ENCODE peak calls at places on chromosome 1, in five cellular contexts. V is A549, S is HCT116, B is AG04450, X is tibial artery. H is an unnamed sample. For H3K9me3, the result is how much of the 10 kb centered on the place peaks cover.

GRCh38 chr1:199495432-199495831 is 532.1 kb upstream of the NR5A2 start:
- DNase-seq in V (no peak), S (no peak), B (no peak), X (no peak), H (no peak)

GRCh38 chr1:169348356-169349036 is 19.1 kb downstream of the NME7 start:
- DNase-seq in V (no peak), S (peak), B (peak), X (no peak), H (peak)

GRCh38 chr1:222546548-222547259 is 1.2 kb downstream of the HHIPL2 start:
- DNase-seq in V (peak), S (no peak), B (peak), X (no peak), H (peak)

GRCh38 chr1:98704474-98704873 is 43.0 kb downstream of the SNX7 start:
- DNase-seq in V (no peak), S (no peak), B (no peak), X (no peak), H (peak)

GRCh38 chr1:236099622-236100021 is 34.7 kb upstream of the NID1 start:
- DNase-seq in V (no peak), S (no peak), B (no peak), X (no peak), H (peak)

GRCh38 chr1:244778356-244778755 is 57.1 kb upstream of the COX20 start:
- DNase-seq in V (peak), S (peak), B (peak), X (no peak), H (no peak)

GRCh38 chr1:22562584-22563551 is at the start of gene EPHA8:
- DNase-seq in V (no peak), S (no peak), B (no peak), X (no peak), H (no peak)

GRCh38 chr1:233238884-233239432 is 56.6 kb downstream of the PCNX2 start:
- DNase-seq in V (no peak), S (no peak), B (no peak), X (no peak), H (no peak)

GRCh38 chr1:74733616-74734484 is 898 bp downstream of the TYW3 start:
- DNase-seq in V (peak), S (peak), B (peak), X (no peak), H (peak)

GRCh38 chr1:173562813-173563212 is 40.1 kb downstream of the SLC9C2 start:
- DNase-seq in V (no peak), S (no peak), B (no peak), X (no peak), H (no peak)

GRCh38 chr1:2098301-2098698 is 48.1 kb downstream of the PRKCZ start:
- DNase-seq in V (no peak), S (no peak), B (no peak), X (no peak), H (no peak)

GRCh38 chr1:119554188-119554587 is 47.2 kb downstream of the HSD3B1 start:
- DNase-seq in V (no peak), S (no peak), B (peak), X (no peak), H (peak)

GRCh38 chr1:17890056-17890814 is 135.1 kb downstream of the ACTL8 start:
- DNase-seq in V (no peak), S (no peak), B (no peak), X (no peak), H (no peak)

GRCh38 chr1:99776133-99776532 is 9.7 kb upstream of the FRRS1 start:
- DNase-seq in V (no peak), S (no peak), B (no peak), X (no peak), H (no peak)

GRCh38 chr1:3407021-3407420 is 47.4 kb upstream of the ARHGEF16 start:
- DNase-seq in V (no peak), S (no peak), B (no peak), X (no peak), H (no peak)

GRCh38 chr1:31549807-31550620 is 26.3 kb upstream of the TINAGL1 start:
- DNase-seq in V (no peak), S (no peak), B (no peak), X (no peak), H (no peak)

GRCh38 chr1:203327684-203328457 is 22.6 kb downstream of the BTG2 start:
- DNase-seq in V (peak), S (no peak), B (no peak), X (peak), H (peak)

GRCh38 chr1:17274186-17275170 is 25.6 kb downstream of the PADI3 start:
- DNase-seq in V (peak), S (peak), B (no peak), X (no peak), H (peak)

GRCh38 chr1:115911298-115911697 is 65.0 kb upstream of the SLC22A15 start:
- DNase-seq in V (no peak), S (no peak), B (no peak), X (no peak), H (no peak)

GRCh38 chr1:94602802-94603625 is 61.5 kb upstream of the F3 start:
- DNase-seq in V (no peak), S (no peak), B (no peak), X (no peak), H (no peak)

DNA sequence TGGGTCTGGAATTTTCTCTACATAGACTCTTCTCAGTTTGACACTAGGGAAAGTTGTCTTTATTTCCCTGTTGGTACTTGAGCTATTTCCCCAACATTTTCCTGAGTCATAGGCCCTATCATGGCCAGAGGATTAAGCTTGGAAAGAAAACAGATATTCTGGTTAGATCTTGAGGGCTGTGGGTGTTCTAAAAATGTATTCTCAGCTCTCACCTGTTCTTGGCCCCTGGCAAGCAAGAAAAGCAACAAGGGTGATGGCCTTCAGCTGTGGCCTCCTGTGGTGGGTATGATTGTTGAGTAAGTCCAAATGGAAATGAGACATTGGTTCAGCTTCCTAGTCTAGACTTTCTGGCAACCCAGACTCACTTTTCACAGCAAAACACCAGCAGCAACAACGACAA is 17.4 kb upstream of the LCE3A start:
- DNase-seq in V (no peak), S (no peak), B (no peak), X (no peak), H (no peak)
- H3K9me3 ChIP-seq in V (under half), S (under half), B (under half), X (under half), H (under half)

GRCh38 chr1:152328801-152329391 is 3.9 kb upstream of the FLG start:
- DNase-seq in V (no peak), S (no peak), B (no peak), X (no peak), H (no peak)
- H3K9me3 ChIP-seq in V (under half), S (under half), B (under half), X (under half), H (under half)

GRCh38 chr1:80767711-80768110 is 1033.0 kb upstream of the ADGRL2 start:
- DNase-seq in V (no peak), S (no peak), B (no peak), X (no peak), H (no peak)

DNA sequence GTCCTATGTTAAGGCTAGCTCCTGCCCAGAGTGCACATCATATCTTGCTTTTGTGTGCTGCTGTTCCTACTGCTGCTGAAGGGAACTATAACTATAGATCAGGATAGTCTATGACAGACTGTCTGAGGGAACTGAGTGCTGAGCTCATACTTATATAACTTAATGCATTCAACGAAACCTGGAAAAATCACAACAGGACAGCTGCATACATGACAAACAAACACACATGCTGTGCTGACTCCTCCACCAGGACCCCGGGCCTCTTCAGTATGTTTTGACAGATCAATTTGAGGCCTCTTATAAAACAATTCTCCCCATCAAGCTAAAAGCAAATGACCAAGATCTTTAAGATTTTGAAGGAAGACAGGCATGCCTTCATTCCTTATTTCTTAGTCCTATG is 1031.4 kb upstream of the ADGRL2 start:
- DNase-seq in V (no peak), S (no peak), B (no peak), X (no peak), H (no peak)
- H3K9me3 ChIP-seq in V (under half), S (under half), B (under half), X (under half), H (under half)

DNA sequence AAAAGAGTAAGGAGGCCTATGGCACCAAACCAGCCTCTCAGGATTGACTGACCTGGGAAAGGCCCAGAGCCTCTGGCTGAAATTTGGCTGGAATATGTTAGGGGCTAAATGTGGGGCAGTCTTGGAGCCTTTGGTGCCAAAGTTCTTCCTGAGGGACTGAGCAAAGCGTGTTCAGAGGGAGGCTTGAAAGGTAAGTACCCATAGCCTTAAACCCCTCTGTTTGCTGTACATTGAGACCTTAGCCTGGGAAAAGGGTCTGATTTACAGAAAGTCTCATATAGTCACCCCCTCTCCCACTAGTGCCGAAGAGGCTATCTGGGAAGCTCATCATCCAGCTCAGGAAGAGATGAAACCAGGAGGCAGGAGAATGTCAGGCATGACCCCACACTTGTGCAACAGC is at the start of gene LCE4A:
- DNase-seq in V (no peak), S (no peak), B (no peak), X (no peak), H (no peak)
- H3K9me3 ChIP-seq in V (under half), S (under half), B (under half), X (under half), H (under half)

DNA sequence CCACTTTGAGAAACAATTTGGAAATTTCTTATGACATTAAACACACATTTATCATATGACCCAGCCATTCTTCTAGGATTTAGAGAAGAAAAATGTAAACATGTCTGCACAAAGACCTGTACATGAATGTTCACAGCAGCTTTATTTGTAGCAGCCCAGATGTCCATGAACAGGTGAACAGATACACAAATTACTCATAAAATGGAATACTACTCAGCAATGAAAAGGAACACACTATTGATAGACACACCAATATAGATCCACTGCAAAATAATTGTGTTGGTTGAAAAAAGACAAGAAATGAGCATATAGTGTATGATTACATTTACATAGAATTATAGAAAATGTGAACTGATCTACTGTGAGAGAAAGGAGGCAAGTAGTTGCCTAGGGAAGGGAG is 26.1 kb downstream of the ARHGEF11 start:
- DNase-seq in V (no peak), S (no peak), B (no peak), X (no peak), H (no peak)
- H3K9me3 ChIP-seq in V (under half), S (under half), B (under half), X (under half), H (under half)

DNA sequence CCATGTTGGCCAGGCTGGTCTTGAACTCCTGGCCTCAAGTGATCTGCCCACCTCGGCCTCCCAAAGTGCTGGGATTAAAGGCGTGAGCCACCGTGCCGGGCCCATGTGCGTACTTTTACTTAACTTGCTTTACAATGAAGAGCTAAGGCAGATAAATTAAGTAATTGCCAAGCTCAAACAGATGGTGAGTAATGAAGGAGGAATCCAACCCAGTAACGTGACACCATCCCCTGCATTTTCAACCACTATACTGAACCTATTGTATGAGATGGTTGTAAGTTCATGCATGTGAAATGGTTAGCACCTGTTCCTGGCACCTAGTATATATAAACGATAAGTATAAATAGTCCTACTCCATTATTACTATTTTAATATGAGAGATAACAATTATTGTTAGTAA is 588.0 kb upstream of the BEND5 start:
- DNase-seq in V (no peak), S (no peak), B (no peak), X (no peak), H (no peak)
- H3K9me3 ChIP-seq in V (under half), S (under half), B (under half), X (under half), H (under half)

DNA sequence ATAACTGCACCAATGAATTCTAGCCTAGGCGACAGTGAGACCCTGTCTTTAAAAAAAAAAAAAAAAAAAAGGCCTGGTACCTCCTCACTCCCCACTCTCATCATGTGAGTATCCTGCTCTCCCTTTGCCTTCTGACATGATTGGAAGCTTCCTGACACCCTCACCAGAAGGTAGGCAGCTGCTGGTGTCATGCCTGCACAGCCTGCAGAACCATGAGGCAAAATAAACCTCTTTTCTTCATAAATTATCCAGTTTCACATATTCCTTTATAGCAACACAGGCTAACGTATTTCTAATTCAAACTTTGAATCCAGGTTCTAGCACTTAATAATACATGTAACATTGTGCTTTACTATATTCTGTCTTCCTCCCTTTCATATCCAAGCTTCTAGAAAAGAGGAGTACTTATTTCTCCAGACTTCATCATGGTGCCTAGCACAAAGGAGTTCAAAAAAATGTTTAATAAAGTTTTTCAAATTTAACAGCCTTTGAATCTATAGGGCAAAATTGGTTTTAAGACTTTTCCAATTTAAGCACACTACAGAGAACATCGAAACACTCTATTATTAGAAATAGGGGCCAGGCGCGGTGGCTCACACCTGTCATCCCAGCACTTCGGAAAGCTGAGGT is 5.6 kb downstream of the AHCTF1 start:
- DNase-seq in V (no peak), S (no peak), B (no peak), X (no peak), H (no peak)
- H3K9me3 ChIP-seq in V (under half), S (under half), B (under half), X (under half), H (under half)

GRCh38 chr1:41174170-41174569 is 67.9 kb downstream of the SCMH1 start:
- DNase-seq in V (no peak), S (no peak), B (no peak), X (no peak), H (no peak)
- H3K9me3 ChIP-seq in V (under half), S (under half), B (under half), X (under half), H (under half)

GRCh38 chr1:43108080-43108479 is 64.0 kb downstream of the EBNA1BP2 start:
- DNase-seq in V (no peak), S (no peak), B (no peak), X (no peak), H (no peak)

GRCh38 chr1:43104027-43104763 is 67.9 kb downstream of the EBNA1BP2 start:
- DNase-seq in V (no peak), S (no peak), B (no peak), X (no peak), H (no peak)

DNA sequence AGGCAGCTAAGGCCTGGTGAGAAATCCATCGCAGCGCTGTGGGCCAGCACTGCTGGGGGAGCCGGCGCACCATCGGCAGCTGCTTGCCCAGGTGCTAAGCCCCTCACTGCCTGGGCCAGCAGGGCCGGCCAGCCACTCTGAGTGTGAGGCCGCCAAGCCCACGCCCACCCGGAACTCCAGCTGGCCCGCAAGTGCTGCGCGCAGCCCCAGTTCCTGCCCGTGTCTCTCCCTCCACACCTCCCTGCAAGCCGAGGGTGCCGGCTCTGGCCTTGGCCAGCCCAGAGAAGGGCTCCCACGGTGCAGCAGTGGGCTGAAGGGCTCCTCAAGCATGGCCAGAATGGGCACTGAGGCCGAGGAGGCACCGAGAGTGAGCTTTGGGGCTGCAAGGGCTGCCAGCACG is 64.4 kb downstream of the EBNA1BP2 start:
- DNase-seq in V (no peak), S (no peak), B (no peak), X (no peak), H (no peak)
- H3K9me3 ChIP-seq in V (under half), S (under half), B (under half), X (under half), H (under half)

H was measured in BE2C.